ENCODE peak calls at places on chromosome 21, in six cellular contexts. O, B, U, N, H and Y are unnamed samples.

GRCh38 chr21:15837603-15838002 is 107.8 kb downstream of the USP25 start:
- DNase-seq in U (no peak), O (no peak), N (no peak), H (no peak), B (no peak), Y (no peak)

GRCh38 chr21:41668686-41669532 is 97.9 kb downstream of the RIPK4 start:
- DNase-seq in B (no peak), N (no peak), H (no peak), U (no peak), O (no peak), Y (no peak)

GRCh38 chr21:35635261-35635660 is 425.1 kb downstream of the SETD4 start:
- DNase-seq in O (no peak), H (no peak), N (peak; percentile 78), U (no peak), B (peak; percentile 45), Y (peak; percentile 78)

GRCh38 chr21:17512245-17513213 is at the start of gene CXADR:
- DNase-seq in H (peak; percentile 67), N (peak; percentile 84), U (peak; percentile 86), B (peak; percentile 64), O (peak; percentile 86), Y (peak; percentile 64)

GRCh38 chr21:21712761-21713558 is 714.8 kb downstream of the NCAM2 start:
- DNase-seq in O (no peak), H (no peak), B (no peak), U (no peak), N (no peak), Y (peak; percentile 45)

GRCh38 chr21:36719614-36720013 is 20.7 kb downstream of the SIM2 start:
- DNase-seq in H (no peak), N (no peak), B (no peak), O (no peak), U (no peak), Y (no peak)

GRCh38 chr21:44428281-44428942 is 26.9 kb upstream of the LRRC3 start:
- DNase-seq in U (peak; percentile 25), H (no peak), N (peak; percentile 46), B (no peak), O (no peak), Y (peak; percentile 19)

GRCh38 chr21:37119421-37120218 is 46.6 kb downstream of the TTC3 start:
- DNase-seq in N (no peak), B (no peak), O (no peak), H (no peak), U (peak; percentile 63), Y (no peak)

GRCh38 chr21:41610042-41610839 is 102.3 kb upstream of the TMPRSS2 start:
- DNase-seq in U (peak; percentile 9), B (peak; percentile 67), O (peak; percentile 76), N (no peak), H (peak; percentile 9), Y (peak; percentile 65)

GRCh38 chr21:42500225-42500624 is 4.2 kb upstream of the RSPH1 start:
- DNase-seq in B (no peak), N (no peak), O (no peak), H (no peak), U (no peak), Y (no peak)

GRCh38 chr21:42547001-42547905 is 33.6 kb downstream of the SLC37A1 start:
- DNase-seq in O (no peak), H (no peak), N (no peak), U (no peak), B (no peak), Y (no peak)

GRCh38 chr21:31730687-31731111 is 1.2 kb downstream of the SCAF4 start:
- DNase-seq in B (no peak), O (no peak), N (peak; percentile 41), U (no peak), H (peak; percentile 54), Y (no peak)

GRCh38 chr21:42699196-42699595 is 45.8 kb downstream of the PDE9A start:
- DNase-seq in B (no peak), O (no peak), N (no peak), U (no peak), H (no peak), Y (no peak)

GRCh38 chr21:28805885-28806284 is 186.8 kb downstream of the LTN1 start:
- DNase-seq in B (peak; percentile 73), H (no peak), N (no peak), U (no peak), O (no peak), Y (no peak)

GRCh38 chr21:41124626-41125240 is 43.2 kb upstream of the BACE2 start:
- DNase-seq in N (no peak), O (no peak), B (no peak), U (no peak), H (no peak), Y (no peak)